ENCODE peak calls at places on chromosomes 6 and 20, in seven cellular contexts. J is IMR-90, Q is fibroblast of lung, I is GM23338, Z is transverse colon, W is psoas muscle, G is NT2/D1. V is an unnamed sample.

GRCh38 chr6:140897804-140898573 is 1234.7 kb upstream of the GJE1 start:
- DNase-seq in I (no peak), W (no peak), J (no peak), Q (no peak), G (no peak), Z (peak; percentile 20), V (no peak)

GRCh38 chr6:157524735-157525134 is 143.7 kb downstream of the ZDHHC14 start:
- DNase-seq in W (no peak), G (no peak), I (no peak), Q (no peak), Z (no peak), J (no peak), V (no peak)

GRCh38 chr6:22530506-22530905 is 38.9 kb upstream of the HDGFL1 start:
- DNase-seq in Z (no peak), W (no peak), I (no peak), G (no peak), Q (no peak), J (no peak), V (no peak)

GRCh38 chr6:110295451-110296145 is 62.6 kb downstream of the METTL24 start:
- DNase-seq in W (no peak), G (no peak), I (no peak), Q (no peak), J (no peak), Z (no peak), V (no peak)

GRCh38 chr6:75244063-75244575 is 518 bp upstream of the COX7A2 start:
- DNase-seq in W (no peak), G (no peak), I (no peak), Q (peak; percentile 23), Z (no peak), J (peak; percentile 12), V (no peak)

GRCh38 chr6:53496797-53497196 is 48.1 kb downstream of the GCLC start:
- DNase-seq in G (no peak), J (peak; percentile 94), Z (no peak), W (no peak), Q (peak; percentile 86), I (no peak), V (no peak)

GRCh38 chr6:84193140-84193708 is 34.2 kb downstream of the CEP162 start:
- DNase-seq in Q (peak; percentile 56), I (no peak), J (peak; percentile 83), Z (no peak), W (no peak), G (no peak), V (no peak)

GRCh38 chr6:18343741-18344140 is 43.4 kb upstream of the RNF144B start:
- DNase-seq in Q (peak; percentile 85), I (no peak), J (peak; percentile 95), G (no peak), W (no peak), Z (no peak), V (no peak)

GRCh38 chr6:63928613-63929012 is 293.0 kb downstream of the PHF3 start:
- DNase-seq in Z (no peak), I (no peak), W (no peak), Q (no peak), J (no peak), G (no peak), V (no peak)

GRCh38 chr6:63804381-63804956 is 168.9 kb downstream of the PHF3 start:
- DNase-seq in W (no peak), Q (peak; percentile 65), I (no peak), J (peak; percentile 95), Z (no peak), G (no peak), V (no peak)

GRCh38 chr20:1478566-1478965 is 11.9 kb upstream of the NSFL1C start:
- DNase-seq in Z (no peak), W (no peak), J (peak; percentile 52), G (no peak), I (no peak), Q (peak; percentile 21), V (no peak)

GRCh38 chr6:71394001-71394432 is 105.4 kb downstream of the OGFRL1 start:
- DNase-seq in G (no peak), Q (peak; percentile 73), I (no peak), W (no peak), J (peak; percentile 63), Z (no peak), V (no peak)

GRCh38 chr6:16472349-16473069 is 234.1 kb downstream of the GMPR start:
- DNase-seq in Z (no peak), I (no peak), W (no peak), G (no peak), J (peak; percentile 92), Q (peak; percentile 89), V (no peak)

GRCh38 chr20:58374906-58375760 is 13.9 kb upstream of the VAPB start:
- DNase-seq in Z (no peak), Q (peak; percentile 69), G (peak; percentile 48), W (no peak), I (peak; percentile 92), J (peak; percentile 68), V (peak; percentile 56)

GRCh38 chr6:69097948-69098347 is 462.9 kb downstream of the ADGRB3 start:
- DNase-seq in J (no peak), W (no peak), I (no peak), G (no peak), Z (no peak), Q (no peak), V (no peak)

GRCh38 chr6:158018851-158019361 is 37.2 kb downstream of the SYNJ2 start:
- DNase-seq in I (no peak), J (peak; percentile 85), Q (peak; percentile 80), W (no peak), G (no peak), Z (no peak), V (no peak)

GRCh38 chr6:100726741-100727140 is 154.4 kb downstream of the ASCC3 start:
- DNase-seq in Q (peak; percentile 37), J (peak; percentile 36), G (no peak), W (no peak), Z (no peak), I (no peak), V (no peak)

GRCh38 chr6:122869437-122870024 is 80.5 kb downstream of the SMPDL3A start:
- DNase-seq in W (no peak), Q (peak; percentile 63), G (no peak), J (peak; percentile 47), I (peak; percentile 71), Z (peak; percentile 25), V (peak; percentile 66)

GRCh38 chr6:87342829-87343228 is 1.8 kb upstream of the C6orf163 start:
- DNase-seq in G (no peak), I (no peak), J (no peak), W (no peak), Q (no peak), Z (no peak), V (no peak)

GRCh38 chr6:158069800-158070195 is 88.1 kb downstream of the SYNJ2 start:
- DNase-seq in J (peak; percentile 78), G (no peak), Z (no peak), I (no peak), W (no peak), Q (peak; percentile 24), V (no peak)

GRCh38 chr6:21942910-21943309 is 349.4 kb downstream of the SOX4 start:
- DNase-seq in I (no peak), W (no peak), Q (no peak), J (no peak), G (no peak), Z (no peak), V (no peak)

GRCh38 chr6:3808759-3809514 is 40.2 kb upstream of the FAM50B start:
- DNase-seq in I (no peak), W (peak; percentile 66), G (no peak), Z (peak; percentile 22), J (peak; percentile 90), Q (peak; percentile 92), V (no peak)

GRCh38 chr6:164870175-164870574 is 439.2 kb downstream of the C6orf118 start:
- DNase-seq in G (no peak), I (no peak), Q (no peak), J (no peak), Z (no peak), W (no peak), V (no peak)
- H3K4me3 ChIP-seq in G (no peak overlapping the region), I (no peak overlapping the region), Q (no peak overlapping the region), J (no peak overlapping the region), Z (no peak overlapping the region), W (no peak overlapping the region), V (no peak overlapping the region)

DNA sequence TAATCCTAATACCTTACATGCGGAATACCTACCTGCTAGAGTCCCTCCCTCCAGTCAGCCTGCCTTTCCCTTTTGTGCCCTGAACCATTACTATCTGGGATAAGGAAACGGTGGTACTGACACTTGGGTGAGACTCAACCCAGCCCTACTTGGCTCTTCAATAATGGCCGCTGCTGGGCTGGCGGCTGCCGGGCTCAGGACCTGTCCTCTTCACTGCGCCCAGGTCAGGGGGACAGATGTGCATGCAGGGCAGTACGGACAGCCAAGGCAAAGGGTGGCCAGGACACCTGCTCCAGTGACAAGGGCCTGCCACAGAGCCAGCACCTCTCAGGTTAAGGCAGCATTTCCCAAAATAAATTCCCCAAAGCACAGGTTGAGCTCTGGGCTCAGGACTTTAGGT is 29.9 kb downstream of the UBE2V1 start:
- DNase-seq in J (no peak), Q (no peak), W (no peak), G (no peak), I (no peak), Z (no peak), V (no peak)
- H3K36me3 ChIP-seq in J (peaks cover 21% of the 10 kb centered on the region), Q (peaks cover 4% of the 10 kb centered on the region), W (no peaks in the 10 kb centered on the region), G (peaks cover 42% of the 10 kb centered on the region), I (no peaks in the 10 kb centered on the region), Z (no peaks in the 10 kb centered on the region), V (peaks cover 5% of the 10 kb centered on the region)

GRCh38 chr6:79694156-79694555 is 63.0 kb downstream of the SH3BGRL2 start:
- DNase-seq in J (no peak), G (no peak), W (no peak), Q (no peak), Z (no peak), I (no peak), V (no peak)

GRCh38 chr6:79699606-79700005 is 68.5 kb downstream of the SH3BGRL2 start:
- DNase-seq in W (no peak), Z (no peak), J (no peak), I (no peak), Q (no peak), G (no peak), V (no peak)

GRCh38 chr6:79697430-79697829 is 66.3 kb downstream of the SH3BGRL2 start:
- DNase-seq in W (no peak), Z (no peak), J (no peak), Q (no peak), I (no peak), G (no peak), V (no peak)

GRCh38 chr6:79694623-79695311 is 63.6 kb downstream of the SH3BGRL2 start:
- DNase-seq in G (no peak), Z (no peak), Q (no peak), W (no peak), I (peak; percentile 46), J (no peak), V (peak; percentile 25)
- H3K4me3 ChIP-seq in G (no peak overlapping the region), Z (no peak overlapping the region), Q (no peak overlapping the region), W (no peak overlapping the region), I (no peak overlapping the region), J (no peak overlapping the region), V (no peak overlapping the region)

GRCh38 chr20:43676368-43676767 is 9.5 kb downstream of the MYBL2 start:
- DNase-seq in J (no peak), G (no peak), W (no peak), Q (no peak), I (no peak), Z (no peak), V (no peak)

GRCh38 chr20:43682446-43682845 is 15.5 kb downstream of the MYBL2 start:
- DNase-seq in Q (no peak), W (no peak), G (no peak), Z (peak; percentile 38), J (no peak), I (no peak), V (peak; percentile 1)

GRCh38 chr20:43681468-43681942 is 14.6 kb downstream of the MYBL2 start:
- DNase-seq in I (peak; percentile 26), J (no peak), Q (no peak), Z (peak; percentile 25), G (no peak), W (no peak), V (peak; percentile 34)

GRCh38 chr20:43681991-43682410 is 15.1 kb downstream of the MYBL2 start:
- DNase-seq in I (no peak), G (no peak), W (no peak), Z (peak; percentile 74), J (no peak), Q (no peak), V (peak; percentile 1)

GRCh38 chr20:43680976-43681375 is 14.1 kb downstream of the MYBL2 start:
- DNase-seq in G (no peak), Z (no peak), W (no peak), I (no peak), Q (no peak), J (no peak), V (peak; percentile 2)
- H3K36me3 ChIP-seq in G (peaks cover 66% of the 10 kb centered on the region), Z (no peaks in the 10 kb centered on the region), W (no peaks in the 10 kb centered on the region), I (peaks cover 3% of the 10 kb centered on the region), Q (no peaks in the 10 kb centered on the region), J (no peaks in the 10 kb centered on the region), V (peaks cover 12% of the 10 kb centered on the region)